ENCODE peak calls at places on chromosome 5, in four cellular contexts. M, E, C and A are unnamed samples.

GRCh38 chr5:144247131-144247530 is 76.5 kb downstream of the KCTD16 start:
- DNase-seq in M (no peak), E (no peak), C (no peak), A (no peak)

GRCh38 chr5:34758514-34758913 is 80.5 kb upstream of the TTC23L start:
- DNase-seq in M (no peak), E (no peak), C (no peak), A (no peak)

GRCh38 chr5:120388016-120388781 is 75.9 kb upstream of the PRR16 start:
- DNase-seq in M (no peak), E (peak; percentile 45), C (peak; percentile 86), A (no peak)

GRCh38 chr5:3564827-3565560 is 30.6 kb upstream of the IRX1 start:
- DNase-seq in M (no peak), E (no peak), C (no peak), A (no peak)

GRCh38 chr5:32961066-32961429 is 249.9 kb downstream of the NPR3 start:
- DNase-seq in M (no peak), E (no peak), C (no peak), A (no peak)

GRCh38 chr5:54390015-54390414 is 65.5 kb upstream of the HSPB3 start:
- DNase-seq in M (no peak), E (peak; percentile 90), C (peak; percentile 88), A (no peak)

GRCh38 chr5:155189981-155190380 is 176.4 kb downstream of the KIF4B start:
- DNase-seq in M (no peak), E (no peak), C (no peak), A (no peak)

GRCh38 chr5:173201636-173202265 is 33.3 kb downstream of the NKX2-5 start:
- DNase-seq in M (no peak), E (peak; percentile 57), C (peak; percentile 26), A (no peak)

GRCh38 chr5:141664733-141665461 is 13.7 kb upstream of the FCHSD1 start:
- DNase-seq in M (peak; percentile 89), E (no peak), C (peak; percentile 33), A (peak; percentile 90)

GRCh38 chr5:73380052-73380451 is 68.5 kb downstream of the FOXD1 start:
- DNase-seq in M (no peak), E (no peak), C (no peak), A (peak; percentile 16)

GRCh38 chr5:16886793-16887345 is 49.2 kb downstream of the MYO10 start:
- DNase-seq in M (no peak), E (no peak), C (no peak), A (no peak)

GRCh38 chr5:89769975-89770374 is 639.6 kb downstream of the CETN3 start:
- DNase-seq in M (no peak), E (peak; percentile 18), C (peak; percentile 18), A (no peak)

GRCh38 chr5:83528439-83528769 is 56.9 kb downstream of the VCAN start:
- DNase-seq in M (no peak), E (no peak), C (no peak), A (no peak)

DNA sequence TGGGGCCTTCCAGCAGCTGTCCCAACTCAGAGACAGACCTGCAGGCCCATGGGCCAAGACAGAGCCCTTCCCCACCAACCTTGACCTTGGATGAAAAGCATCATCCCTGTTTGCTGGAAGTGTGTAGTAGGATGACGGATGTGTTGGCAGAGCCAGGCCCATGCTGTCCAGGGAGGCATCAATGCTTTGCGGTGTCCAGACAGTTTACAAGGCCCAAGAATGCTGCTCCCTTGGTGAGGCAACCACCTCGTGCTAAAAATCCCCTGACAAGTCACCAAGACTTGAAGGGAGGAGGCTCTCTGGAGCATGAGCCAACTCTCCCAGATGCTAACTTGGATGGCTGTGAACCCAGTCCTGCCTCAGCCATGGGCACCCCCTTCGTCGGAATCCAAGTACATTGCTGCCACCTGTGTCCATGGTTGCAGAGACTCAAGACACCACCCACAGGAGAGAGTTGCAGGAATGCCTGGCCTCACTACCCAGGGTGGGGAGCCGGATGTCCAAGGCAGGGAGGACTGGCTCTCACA is 9.6 kb upstream of the NKD2 start:
- DNase-seq in M (no peak), E (no peak), C (no peak), A (no peak)
- TF ChIP-seq CTCF in M (no peak), E (no peak), C (no peak), A (no peak)

GRCh38 chr5:94429566-94429965 is 188.8 kb downstream of the KIAA0825 start:
- DNase-seq in M (no peak), E (no peak), C (no peak), A (no peak)
- TF ChIP-seq CTCF in M (no peak), E (no peak), C (no peak), A (no peak)

GRCh38 chr5:151772029-151772867 is 494 bp downstream of the G3BP1 start:
- DNase-seq in M (peak; percentile 33), E (no peak), C (no peak), A (peak; percentile 47)

GRCh38 chr5:151772868-151773561 is 1.3 kb downstream of the G3BP1 start:
- DNase-seq in M (no peak), E (no peak), C (no peak), A (no peak)

GRCh38 chr5:151771259-151772028 is at the start of gene G3BP1:
- DNase-seq in M (peak; percentile 99), E (peak; percentile 100), C (peak; percentile 100), A (peak; percentile 97)

GRCh38 chr5:151773979-151774378 is 2.2 kb downstream of the G3BP1 start:
- DNase-seq in M (no peak), E (no peak), C (no peak), A (no peak)

DNA sequence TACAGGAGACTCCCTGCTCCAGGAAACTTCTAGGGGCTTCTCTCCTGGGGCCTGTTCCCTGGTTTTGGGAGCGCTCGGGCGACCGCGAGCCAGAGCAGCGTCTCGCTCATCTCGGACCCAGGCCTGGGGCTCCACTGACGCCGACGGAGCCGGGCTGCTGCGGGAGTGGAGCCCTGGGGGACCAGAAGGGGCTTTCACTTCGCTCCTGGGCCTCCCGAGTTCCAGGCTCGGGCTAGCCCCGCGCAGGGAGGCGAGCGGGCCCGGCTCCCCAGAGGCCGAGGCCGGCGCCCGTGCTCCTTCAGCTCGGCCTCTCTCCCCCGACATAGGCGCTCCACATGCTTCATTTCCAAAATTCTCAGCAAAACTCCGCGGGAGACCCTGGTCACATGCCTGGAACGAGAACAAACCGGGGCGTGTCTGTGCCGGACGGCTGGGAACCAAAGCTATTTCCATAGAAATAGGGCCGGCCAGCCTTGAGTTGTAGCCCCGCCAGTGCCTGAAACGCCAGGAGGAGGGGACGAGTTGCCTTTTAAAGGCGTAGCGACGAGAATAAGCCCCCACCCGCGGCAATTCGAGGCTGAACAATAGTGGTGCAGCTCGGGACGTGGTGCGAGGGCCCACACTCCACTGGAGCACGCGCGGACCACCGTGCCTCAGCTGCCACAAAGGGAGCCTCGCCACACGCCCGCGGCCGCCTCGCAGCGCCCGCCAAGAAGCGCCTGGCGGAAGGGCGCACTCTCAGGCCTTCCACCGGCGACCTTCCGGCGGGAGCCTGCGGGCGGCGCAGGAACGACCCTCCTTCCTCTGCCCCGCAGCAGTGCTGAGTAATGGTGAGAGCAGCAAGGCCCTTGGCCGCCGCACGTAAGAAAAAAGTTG is 1.1 kb upstream of the G3BP1 start:
- DNase-seq in M (peak; percentile 61), E (no peak), C (peak; percentile 63), A (peak; percentile 66)
- TF ChIP-seq CTCF in M (no peak), E (no peak), C (no peak), A (peak; percentile 15)

DNA sequence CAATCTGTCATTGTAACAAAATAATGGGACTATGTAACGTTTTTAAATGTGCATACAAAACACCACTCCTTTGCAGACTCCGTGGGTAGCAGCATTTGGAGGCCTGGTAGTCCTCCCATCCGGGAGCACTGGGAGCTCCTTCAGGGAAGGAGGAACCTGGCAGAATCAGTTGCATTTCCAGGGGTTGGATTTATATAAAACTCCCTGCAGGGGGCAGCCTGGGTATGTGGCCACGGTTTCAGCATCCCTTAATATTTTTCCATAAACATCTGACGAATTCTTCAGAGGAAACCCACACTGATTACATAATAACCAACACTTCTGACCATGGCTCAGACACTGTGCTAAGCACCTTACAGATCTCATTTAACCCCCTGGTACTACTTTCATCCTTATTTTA is 6.1 kb upstream of the AFAP1L1 start:
- DNase-seq in M (no peak), E (no peak), C (no peak), A (no peak)
- TF ChIP-seq CTCF in M (no peak), E (peak; percentile 30), C (peak; percentile 33), A (no peak)

GRCh38 chr5:1347571-1347970 is 2.7 kb upstream of the CLPTM1L start:
- DNase-seq in M (no peak), E (no peak), C (no peak), A (no peak)

GRCh38 chr5:1348986-1349245 is 4.0 kb upstream of the CLPTM1L start:
- DNase-seq in M (no peak), E (no peak), C (no peak), A (no peak)

GRCh38 chr5:1351156-1351555 is 6.3 kb upstream of the CLPTM1L start:
- DNase-seq in M (no peak), E (no peak), C (no peak), A (no peak)

GRCh38 chr5:1346627-1347440 is 1.9 kb upstream of the CLPTM1L start:
- DNase-seq in M (no peak), E (no peak), C (no peak), A (no peak)

DNA sequence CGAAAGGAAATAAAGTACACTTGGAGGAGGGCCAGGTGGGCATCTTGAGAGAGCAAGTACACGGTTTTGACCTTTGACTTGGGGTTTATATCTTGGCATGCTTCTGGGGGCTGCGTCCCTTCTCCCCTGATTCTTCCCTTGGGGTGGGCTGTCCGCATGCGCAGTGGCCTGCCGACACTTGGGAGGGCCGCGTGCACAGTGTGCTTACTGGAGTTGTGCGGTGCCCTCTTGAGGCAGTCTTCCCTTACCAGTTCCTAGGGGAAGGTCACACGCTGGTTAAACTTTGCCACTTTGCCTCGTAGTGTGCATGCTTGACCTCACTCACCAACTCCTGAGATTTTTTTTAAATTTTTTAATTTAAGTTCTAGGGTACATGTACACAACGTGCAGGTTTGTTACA is 4.3 kb upstream of the CLPTM1L start:
- DNase-seq in M (no peak), E (no peak), C (no peak), A (no peak)
- TF ChIP-seq CTCF in M (no peak), E (no peak), C (no peak), A (no peak)

GRCh38 chr5:137825165-137825564 is 42.5 kb upstream of the MYOT start:
- DNase-seq in M (no peak), E (no peak), C (no peak), A (no peak)

GRCh38 chr5:137819768-137820167 is 47.9 kb upstream of the MYOT start:
- DNase-seq in M (no peak), E (no peak), C (no peak), A (no peak)

GRCh38 chr5:137822983-137823382 is 44.7 kb upstream of the MYOT start:
- DNase-seq in M (no peak), E (no peak), C (no peak), A (no peak)

GRCh38 chr5:137826067-137826466 is 41.6 kb upstream of the MYOT start:
- DNase-seq in M (no peak), E (no peak), C (no peak), A (no peak)

GRCh38 chr5:137822158-137822764 is 45.4 kb upstream of the MYOT start:
- DNase-seq in M (peak; percentile 40), E (peak; percentile 16), C (peak; percentile 12), A (peak; percentile 66)
- TF ChIP-seq CTCF in M (peak; percentile 10), E (peak; percentile 77), C (peak; percentile 61), A (no peak)